ENCODE peak calls at places on chromosomes 1 and 21, in four cellular contexts. One of them, this sample, is unnamed.

GRCh38 chr1:182955596-182956588 is 2.9 kb upstream of the SHCBP1L start:
- DNase-seq in transverse colon: no peak
- DNase-seq in cardiac muscle cell: peak; percentile 87
- DNase-seq in colonic mucosa: no peak
- DNase-seq in this sample: peak; percentile 93

GRCh38 chr21:45479691-45480675 is 62.3 kb downstream of the SLC19A1 start:
- DNase-seq in cardiac muscle cell: no peak
- DNase-seq in colonic mucosa: no peak
- DNase-seq in transverse colon: no peak
- DNase-seq in this sample: no peak

GRCh38 chr1:150765229-150765976 is at the start of gene CTSS:
- DNase-seq in colonic mucosa: no peak
- DNase-seq in transverse colon: no peak
- DNase-seq in cardiac muscle cell: no peak
- DNase-seq in this sample: peak; percentile 57

GRCh38 chr1:62349470-62350233 is 30.4 kb upstream of the KANK4 start:
- DNase-seq in cardiac muscle cell: no peak
- DNase-seq in transverse colon: no peak
- DNase-seq in colonic mucosa: no peak
- DNase-seq in this sample: no peak

GRCh38 chr1:17200756-17201155 is 4.2 kb upstream of the PADI1 start:
- DNase-seq in transverse colon: no peak
- DNase-seq in colonic mucosa: no peak
- DNase-seq in cardiac muscle cell: no peak
- DNase-seq in this sample: peak; percentile 6

GRCh38 chr1:239891621-239892358 is 199.9 kb upstream of the FMN2 start:
- DNase-seq in transverse colon: no peak
- DNase-seq in cardiac muscle cell: no peak
- DNase-seq in colonic mucosa: no peak
- DNase-seq in this sample: no peak

GRCh38 chr21:16587141-16587570 is 857.4 kb downstream of the USP25 start:
- DNase-seq in transverse colon: peak; percentile 60
- DNase-seq in cardiac muscle cell: peak; percentile 87
- DNase-seq in colonic mucosa: peak; percentile 59
- DNase-seq in this sample: peak; percentile 83

GRCh38 chr1:91891969-91892368 is 6.0 kb upstream of the TGFBR3 start:
- DNase-seq in transverse colon: no peak
- DNase-seq in cardiac muscle cell: peak; percentile 59
- DNase-seq in colonic mucosa: no peak
- DNase-seq in this sample: no peak

GRCh38 chr1:198175418-198176170 is 18.8 kb downstream of the NEK7 start:
- DNase-seq in colonic mucosa: no peak
- DNase-seq in transverse colon: no peak
- DNase-seq in cardiac muscle cell: no peak
- DNase-seq in this sample: peak; percentile 64

GRCh38 chr1:193988885-193989284 is 802.5 kb upstream of the B3GALT2 start:
- DNase-seq in colonic mucosa: no peak
- DNase-seq in cardiac muscle cell: no peak
- DNase-seq in transverse colon: no peak
- DNase-seq in this sample: no peak

GRCh38 chr1:179369751-179370341 is 4.1 kb downstream of the AXDND1 start:
- DNase-seq in colonic mucosa: peak; percentile 39
- DNase-seq in cardiac muscle cell: peak; percentile 82
- DNase-seq in transverse colon: peak; percentile 13
- DNase-seq in this sample: peak; percentile 86

GRCh38 chr1:41407666-41408252 is 46.5 kb downstream of the FOXO6 start:
- DNase-seq in transverse colon: no peak
- DNase-seq in cardiac muscle cell: no peak
- DNase-seq in colonic mucosa: no peak
- DNase-seq in this sample: no peak
- TF ChIP-seq CTCF in transverse colon: no peak
- TF ChIP-seq CTCF in cardiac muscle cell: no peak
- TF ChIP-seq CTCF in colonic mucosa: no peak
- TF ChIP-seq CTCF in this sample: no peak

GRCh38 chr1:113949007-113949406 is 19.9 kb downstream of the HIPK1 start:
- DNase-seq in colonic mucosa: no peak
- DNase-seq in transverse colon: no peak
- DNase-seq in cardiac muscle cell: no peak
- DNase-seq in this sample: peak; percentile 44

GRCh38 chr1:113946668-113947387 is 17.7 kb downstream of the HIPK1 start:
- DNase-seq in transverse colon: no peak
- DNase-seq in colonic mucosa: no peak
- DNase-seq in cardiac muscle cell: peak; percentile 27
- DNase-seq in this sample: no peak

GRCh38 chr1:113946112-113946511 is 17.0 kb downstream of the HIPK1 start:
- DNase-seq in transverse colon: no peak
- DNase-seq in cardiac muscle cell: no peak
- DNase-seq in colonic mucosa: no peak
- DNase-seq in this sample: no peak

GRCh38 chr1:113945329-113945728 is 16.2 kb downstream of the HIPK1 start:
- DNase-seq in colonic mucosa: no peak
- DNase-seq in cardiac muscle cell: no peak
- DNase-seq in transverse colon: no peak
- DNase-seq in this sample: no peak

GRCh38 chr1:113947388-113948107 is 18.4 kb downstream of the HIPK1 start:
- DNase-seq in cardiac muscle cell: no peak
- DNase-seq in colonic mucosa: no peak
- DNase-seq in transverse colon: no peak
- DNase-seq in this sample: peak; percentile 23
- H3K4me3 ChIP-seq in cardiac muscle cell: no peak overlapping the region
- H3K4me3 ChIP-seq in colonic mucosa: no peak overlapping the region
- H3K4me3 ChIP-seq in transverse colon: peak overlapping the region; percentile 14
- H3K4me3 ChIP-seq in this sample: no peak overlapping the region

DNA sequence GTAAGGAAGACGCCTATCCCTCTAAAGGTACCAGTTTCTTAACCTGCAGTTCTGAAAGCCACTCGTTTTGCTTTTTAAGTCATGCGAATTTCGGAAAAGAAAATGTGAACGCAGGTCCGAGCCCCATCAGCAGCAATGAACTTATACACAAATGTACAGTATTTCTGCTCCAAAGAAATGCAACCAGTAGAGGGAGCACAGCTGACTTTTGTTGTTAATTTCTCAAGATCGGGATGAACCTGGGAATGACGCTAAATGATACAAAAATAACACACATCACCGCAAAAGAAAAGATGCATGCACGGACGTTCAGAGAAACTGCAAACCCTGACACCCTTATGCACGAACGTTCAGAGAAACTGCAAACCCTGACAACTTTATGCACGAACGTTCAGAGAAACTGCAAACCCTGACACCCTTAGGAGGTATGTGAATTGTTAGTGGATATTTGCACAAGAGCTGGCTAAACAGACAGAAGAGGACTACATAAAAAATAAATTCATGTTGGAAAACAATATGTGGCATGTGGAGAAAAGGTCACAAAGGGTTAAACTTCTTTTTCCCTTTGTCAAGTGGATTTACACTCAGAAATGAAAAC is 3.5 kb upstream of the TIAM1 start:
- DNase-seq in cardiac muscle cell: peak; percentile 68
- DNase-seq in colonic mucosa: no peak
- DNase-seq in transverse colon: no peak
- DNase-seq in this sample: peak; percentile 61
- TF ChIP-seq CTCF in cardiac muscle cell: peak; percentile 68
- TF ChIP-seq CTCF in colonic mucosa: peak; percentile 30
- TF ChIP-seq CTCF in transverse colon: peak; percentile 18
- TF ChIP-seq CTCF in this sample: peak; percentile 59

GRCh38 chr1:174969977-174970376 is 29.8 kb upstream of the CACYBP start:
- DNase-seq in colonic mucosa: no peak
- DNase-seq in cardiac muscle cell: no peak
- DNase-seq in transverse colon: no peak
- DNase-seq in this sample: no peak
- H3K4me3 ChIP-seq in colonic mucosa: no peak overlapping the region
- H3K4me3 ChIP-seq in cardiac muscle cell: no peak overlapping the region
- H3K4me3 ChIP-seq in transverse colon: no peak overlapping the region
- H3K4me3 ChIP-seq in this sample: no peak overlapping the region

GRCh38 chr1:67500413-67500959 is 70.3 kb upstream of the SERBP1 start:
- DNase-seq in colonic mucosa: peak; percentile 89
- DNase-seq in transverse colon: peak; percentile 89
- DNase-seq in cardiac muscle cell: peak; percentile 89
- DNase-seq in this sample: peak; percentile 81
- TF ChIP-seq CTCF in colonic mucosa: peak; percentile 96
- TF ChIP-seq CTCF in transverse colon: peak; percentile 98
- TF ChIP-seq CTCF in cardiac muscle cell: peak; percentile 97
- TF ChIP-seq CTCF in this sample: peak; percentile 99

GRCh38 chr1:167683641-167684502 is 37.9 kb upstream of the MPZL1 start:
- DNase-seq in cardiac muscle cell: peak; percentile 52
- DNase-seq in transverse colon: no peak
- DNase-seq in colonic mucosa: no peak
- DNase-seq in this sample: no peak
- H3K4me3 ChIP-seq in cardiac muscle cell: peak overlapping the region; percentile 5
- H3K4me3 ChIP-seq in transverse colon: no peak overlapping the region
- H3K4me3 ChIP-seq in colonic mucosa: no peak overlapping the region
- H3K4me3 ChIP-seq in this sample: no peak overlapping the region

GRCh38 chr1:2968471-2968881 is 52.8 kb upstream of the ACTRT2 start:
- DNase-seq in transverse colon: no peak
- DNase-seq in cardiac muscle cell: no peak
- DNase-seq in colonic mucosa: no peak
- DNase-seq in this sample: no peak
- TF ChIP-seq CTCF in transverse colon: no peak
- TF ChIP-seq CTCF in cardiac muscle cell: no peak
- TF ChIP-seq CTCF in colonic mucosa: no peak
- TF ChIP-seq CTCF in this sample: no peak

GRCh38 chr1:155226910-155227260 is 18.4 kb downstream of the MTX1 start:
- DNase-seq in colonic mucosa: peak; percentile 61
- DNase-seq in cardiac muscle cell: peak; percentile 46
- DNase-seq in transverse colon: peak; percentile 61
- DNase-seq in this sample: no peak
- H3K4me3 ChIP-seq in colonic mucosa: peak overlapping the region; percentile 67
- H3K4me3 ChIP-seq in cardiac muscle cell: peak overlapping the region; percentile 40
- H3K4me3 ChIP-seq in transverse colon: peak overlapping the region; percentile 81
- H3K4me3 ChIP-seq in this sample: peak overlapping the region; percentile 90

GRCh38 chr1:11341881-11342552 is 69.0 kb downstream of the UBIAD1 start:
- DNase-seq in transverse colon: no peak
- DNase-seq in cardiac muscle cell: no peak
- DNase-seq in colonic mucosa: no peak
- DNase-seq in this sample: no peak
- TF ChIP-seq CTCF in transverse colon: no peak
- TF ChIP-seq CTCF in cardiac muscle cell: no peak
- TF ChIP-seq CTCF in colonic mucosa: no peak
- TF ChIP-seq CTCF in this sample: no peak